ENCODE peak calls at places on chromosomes 3 and 15, in six cellular contexts. B is chondrocyte, D is AG09309, X is GM20000, G is astrocyte, H is fibroblast of mammary gland. Q is an unnamed sample.

GRCh38 chr3:88180398-88180999 is 30.7 kb downstream of the C3orf38 start:
- DNase-seq in G (peak), D (peak), B (no peak), H (peak), X (peak), Q (no peak)

GRCh38 chr15:95446854-95447253 is 883.6 kb upstream of the NR2F2 start:
- DNase-seq in B (no peak), D (no peak), H (no peak), G (no peak), X (no peak), Q (no peak)

GRCh38 chr3:143727391-143727790 is 120.9 kb downstream of the SLC9A9 start:
- DNase-seq in D (peak), X (no peak), G (no peak), H (peak), B (no peak), Q (no peak)

GRCh38 chr3:134675726-134676252 is 25.0 kb upstream of the KY start:
- DNase-seq in H (peak), X (no peak), B (no peak), G (peak), D (no peak), Q (no peak)

GRCh38 chr15:41562784-41563198 is 3.8 kb downstream of the TYRO3 start:
- DNase-seq in X (no peak), G (peak), D (no peak), B (no peak), H (no peak), Q (no peak)

GRCh38 chr15:28896944-28897343 is 11.2 kb downstream of the APBA2 start:
- DNase-seq in G (peak), H (peak), X (no peak), D (peak), B (peak), Q (peak)

GRCh38 chr3:77038468-77038927 is 1.4 kb upstream of the ROBO2 start:
- DNase-seq in G (peak), D (peak), B (no peak), X (peak), H (peak), Q (no peak)

GRCh38 chr15:69224383-69224782 is 63.9 kb downstream of the GLCE start:
- DNase-seq in D (no peak), H (peak), X (no peak), B (no peak), G (no peak), Q (no peak)

GRCh38 chr3:48429416-48430358 is at the start of gene PLXNB1:
- DNase-seq in D (no peak), X (peak), H (peak), B (no peak), G (peak), Q (peak)

GRCh38 chr3:128408693-128409620 is 57.7 kb downstream of the DNAJB8 start:
- DNase-seq in X (no peak), B (no peak), G (no peak), H (no peak), D (no peak), Q (no peak)

GRCh38 chr15:51884041-51884440 is 54.6 kb downstream of the TMOD3 start:
- DNase-seq in D (no peak), G (no peak), H (no peak), B (no peak), X (no peak), Q (no peak)

GRCh38 chr15:47717036-47717611 is at the start of gene SEMA6D:
- DNase-seq in X (peak), H (peak), D (peak), G (peak), B (peak), Q (peak)

GRCh38 chr15:32641517-32642059 is at the start of gene SCG5:
- DNase-seq in H (peak), D (no peak), G (peak), B (no peak), X (no peak), Q (no peak)

GRCh38 chr15:71768184-71768583 is 42.2 kb upstream of the NR2E3 start:
- DNase-seq in H (no peak), G (no peak), B (no peak), X (no peak), D (no peak), Q (no peak)

GRCh38 chr3:64743166-64743565 is 55.4 kb upstream of the ADAMTS9 start:
- DNase-seq in X (no peak), B (no peak), D (no peak), G (peak), H (no peak), Q (no peak)

GRCh38 chr15:83323296-83323711 is 38.8 kb upstream of the BNC1 start:
- DNase-seq in B (no peak), X (no peak), D (peak), G (peak), H (peak), Q (no peak)

GRCh38 chr3:196412704-196413103 is 19.5 kb downstream of the UBXN7 start:
- DNase-seq in H (no peak), X (no peak), G (no peak), B (no peak), D (no peak), Q (no peak)

GRCh38 chr3:73324203-73325155 is 263.0 kb downstream of the EBLN2 start:
- DNase-seq in G (peak), D (peak), H (peak), B (no peak), X (no peak), Q (no peak)

GRCh38 chr3:177211503-177212277 is 14.4 kb upstream of the TBL1XR1 start:
- DNase-seq in D (no peak), H (peak), G (no peak), B (no peak), X (no peak), Q (no peak)

GRCh38 chr3:124834723-124835718 is 52.1 kb downstream of the ITGB5 start:
- DNase-seq in D (no peak), B (no peak), G (peak), H (peak), X (peak), Q (no peak)

GRCh38 chr15:74950078-74951000 is 6.2 kb downstream of the RPP25 start:
- DNase-seq in H (peak), X (peak), D (no peak), G (peak), B (no peak), Q (peak)

GRCh38 chr3:12073106-12073505 is 68.9 kb downstream of the SYN2 start:
- DNase-seq in G (no peak), H (no peak), D (no peak), X (no peak), B (no peak), Q (no peak)

GRCh38 chr3:191376742-191377141 is 46.4 kb upstream of the UTS2B start:
- DNase-seq in B (no peak), H (peak), X (no peak), G (peak), D (peak), Q (no peak)

GRCh38 chr3:192133271-192133670 is 594.1 kb downstream of the FGF12 start:
- DNase-seq in D (no peak), G (no peak), X (no peak), B (no peak), H (peak), Q (no peak)

GRCh38 chr3:143150076-143150475 is 30.5 kb downstream of the CHST2 start:
- DNase-seq in X (no peak), H (no peak), G (no peak), B (no peak), D (no peak), Q (no peak)

GRCh38 chr3:173639098-173639497 is 241.6 kb downstream of the NLGN1 start:
- DNase-seq in D (no peak), G (no peak), H (no peak), X (no peak), B (no peak), Q (no peak)

GRCh38 chr15:74983725-74984231 is 11.6 kb upstream of the SCAMP5 start:
- DNase-seq in X (no peak), H (peak), B (no peak), D (no peak), G (no peak), Q (peak)

GRCh38 chr3:123883656-123884257 is 375 bp downstream of the MYLK start:
- DNase-seq in B (no peak), D (no peak), H (no peak), X (no peak), G (no peak), Q (no peak)

GRCh38 chr3:168088106-168088722 is 7.5 kb downstream of the GOLIM4 start:
- DNase-seq in D (no peak), X (peak), G (no peak), H (no peak), B (no peak), Q (no peak)
- TF ChIP-seq CTCF in D (peak), X (no peak), G (peak), H (peak), B (peak), Q (peak)

DNA sequence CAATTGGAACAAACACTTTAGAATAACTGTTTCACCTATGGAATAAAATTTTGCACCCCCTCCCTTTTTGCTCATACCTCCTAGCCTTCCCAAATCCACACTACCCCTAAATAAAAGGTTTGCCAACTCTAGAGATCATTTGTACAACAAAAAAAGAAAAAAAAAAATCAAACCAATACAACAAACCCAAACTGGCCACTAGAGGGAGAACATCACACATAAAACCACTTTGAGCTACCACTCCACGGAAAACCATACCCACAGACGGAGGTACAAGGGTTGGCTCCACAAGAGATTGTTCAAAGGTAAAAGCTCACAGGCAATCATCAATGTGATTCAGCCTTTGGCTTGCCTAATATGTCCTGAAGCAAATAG is 47.6 kb downstream of the SETMAR start:
- DNase-seq in D (peak), H (peak), X (peak), G (peak), B (no peak), Q (no peak)
- TF ChIP-seq CTCF in D (peak), H (peak), X (peak), G (peak), B (peak), Q (peak)

GRCh38 chr3:180036678-180037455 is at the start of gene PEX5L:
- DNase-seq in G (peak), B (peak), X (peak), D (no peak), H (peak), Q (peak)
- TF ChIP-seq CTCF in G (no peak), B (peak), X (no peak), D (no peak), H (no peak), Q (no peak)

DNA sequence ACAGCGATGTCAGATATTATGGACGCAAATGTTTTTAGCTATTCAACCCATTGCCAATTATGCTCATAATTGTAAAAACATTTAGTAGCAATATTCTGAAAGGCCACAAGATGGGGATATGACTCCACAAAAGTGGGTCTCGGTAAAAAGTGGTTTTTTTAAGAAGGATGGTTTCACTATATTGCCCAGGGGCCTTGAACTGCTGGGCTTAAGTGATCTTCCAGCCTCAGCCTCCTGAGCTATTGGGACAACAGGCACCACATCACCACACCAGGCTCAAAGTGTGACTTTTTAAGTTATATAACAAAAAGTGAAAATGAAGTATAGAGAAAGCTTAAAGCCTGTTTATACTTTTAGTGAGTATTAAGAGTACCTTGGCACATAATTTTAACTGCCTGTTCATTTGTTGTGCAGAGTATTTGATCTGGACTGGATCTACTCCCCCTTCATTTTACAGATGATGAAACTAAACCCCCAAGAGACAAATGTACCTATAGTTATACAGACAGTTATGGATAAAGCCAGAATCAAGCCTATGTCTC is 9.4 kb downstream of the NAA50 start:
- DNase-seq in X (peak), B (no peak), D (peak), H (peak), G (peak), Q (no peak)
- TF ChIP-seq CTCF in X (peak), B (peak), D (peak), H (peak), G (peak), Q (peak)

DNA sequence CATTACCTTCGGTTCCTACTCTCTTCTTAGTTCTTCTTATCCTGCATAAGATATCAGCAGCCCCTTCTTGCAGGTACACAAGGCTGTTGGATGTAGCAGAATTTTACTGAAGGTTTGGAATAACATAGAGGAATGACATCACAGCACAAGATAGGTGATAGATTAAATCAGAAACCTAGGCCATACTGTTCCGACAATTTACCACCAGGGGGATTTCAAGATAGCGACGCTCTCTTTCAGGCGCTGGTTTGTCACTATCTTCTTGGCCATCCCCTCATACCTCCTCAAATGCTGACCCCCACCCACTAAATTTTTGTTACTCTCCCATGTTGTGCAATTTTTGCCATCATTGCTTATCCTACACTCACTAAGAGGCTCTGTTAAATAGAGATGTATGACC is 3.5 kb downstream of the SIDT1 start:
- DNase-seq in B (no peak), H (no peak), G (no peak), X (no peak), D (no peak), Q (no peak)
- TF ChIP-seq CTCF in B (peak), H (peak), G (peak), X (no peak), D (no peak), Q (no peak)

DNA sequence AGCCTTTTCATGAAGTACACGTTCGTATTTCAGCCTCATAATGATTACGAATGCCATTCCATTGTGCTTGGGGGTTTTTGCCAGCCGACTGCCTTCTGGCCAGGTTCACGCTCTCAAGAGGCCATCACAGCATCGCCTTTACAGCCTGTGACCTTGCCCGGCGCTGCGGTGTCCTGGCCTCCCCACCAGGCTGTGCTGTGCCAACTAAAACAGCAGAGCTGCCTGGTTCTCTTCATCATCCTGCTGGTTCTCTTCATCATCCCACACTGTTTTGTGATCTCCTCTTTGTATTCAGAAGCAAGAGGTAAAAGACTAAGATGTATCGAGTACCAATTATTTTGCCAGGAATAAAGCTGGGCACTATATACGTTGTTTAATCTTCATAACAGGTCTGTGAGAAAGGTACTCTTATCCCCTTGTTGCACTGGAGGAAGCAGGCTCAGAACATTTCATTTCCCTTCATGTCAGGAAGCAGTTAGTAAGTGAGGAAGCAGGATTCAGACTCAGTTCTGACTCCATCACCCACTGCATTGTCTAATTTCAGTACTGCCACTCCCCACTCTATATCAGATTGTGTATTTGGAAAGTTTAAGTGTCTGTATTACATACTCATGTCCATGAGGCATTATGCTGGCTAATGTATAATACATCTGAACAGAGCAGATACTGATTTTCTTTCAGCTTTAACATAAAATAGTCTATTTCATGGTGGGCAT is 92.7 kb downstream of the LRRC28 start:
- DNase-seq in B (no peak), D (no peak), X (peak), G (no peak), H (no peak), Q (peak)
- TF ChIP-seq CTCF in B (peak), D (no peak), X (peak), G (no peak), H (peak), Q (peak)

GRCh38 chr15:90930861-90931629 is 1.3 kb downstream of the HDDC3 start:
- DNase-seq in G (no peak), B (no peak), X (no peak), D (no peak), H (peak), Q (no peak)
- TF ChIP-seq CTCF in G (no peak), B (no peak), X (no peak), D (no peak), H (no peak), Q (no peak)

DNA sequence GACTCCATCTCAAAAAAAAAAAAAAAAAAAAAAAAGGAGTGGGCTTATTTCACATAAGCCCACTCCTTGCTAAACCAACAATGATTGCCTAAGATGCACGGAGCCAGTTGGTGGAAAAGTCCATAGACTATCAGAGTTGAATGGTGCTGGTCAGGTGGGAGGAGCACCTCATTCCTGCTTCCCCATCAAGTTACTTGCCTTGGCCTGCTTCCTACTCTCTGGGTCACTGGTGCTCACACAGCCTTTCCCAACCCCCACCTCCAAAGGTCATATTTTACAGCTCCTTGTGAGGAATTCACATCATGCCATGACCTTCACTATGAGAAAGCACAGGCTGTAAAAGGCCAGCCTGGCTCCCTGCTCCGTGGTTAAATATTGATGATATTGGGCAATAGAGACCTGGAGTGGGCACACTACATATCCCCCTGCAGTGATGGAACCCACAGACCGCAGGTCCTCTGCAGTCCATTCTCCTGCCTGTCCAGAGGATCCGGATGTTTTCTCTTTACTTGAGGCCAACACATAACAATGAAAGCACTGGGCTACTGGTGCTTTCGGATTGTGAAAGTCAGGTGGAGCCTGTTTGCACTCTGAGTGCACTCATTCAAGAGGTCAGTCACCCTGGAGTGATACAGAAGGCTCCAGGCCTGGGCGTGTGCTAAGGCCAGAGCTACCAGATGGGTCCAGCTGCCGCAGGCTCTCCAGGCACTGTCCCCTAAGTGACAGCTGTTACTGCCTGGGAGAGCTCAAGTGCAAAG is at the start of gene SLC51B:
- DNase-seq in X (no peak), G (no peak), H (no peak), D (no peak), B (no peak), Q (no peak)
- TF ChIP-seq CTCF in X (no peak), G (no peak), H (no peak), D (no peak), B (no peak), Q (no peak)

GRCh38 chr3:157534725-157535161 is 31.5 kb upstream of the VEPH1 start:
- DNase-seq in X (no peak), D (no peak), H (no peak), G (no peak), B (no peak), Q (no peak)
- TF ChIP-seq CTCF in X (no peak), D (no peak), H (no peak), G (no peak), B (no peak), Q (no peak)

DNA sequence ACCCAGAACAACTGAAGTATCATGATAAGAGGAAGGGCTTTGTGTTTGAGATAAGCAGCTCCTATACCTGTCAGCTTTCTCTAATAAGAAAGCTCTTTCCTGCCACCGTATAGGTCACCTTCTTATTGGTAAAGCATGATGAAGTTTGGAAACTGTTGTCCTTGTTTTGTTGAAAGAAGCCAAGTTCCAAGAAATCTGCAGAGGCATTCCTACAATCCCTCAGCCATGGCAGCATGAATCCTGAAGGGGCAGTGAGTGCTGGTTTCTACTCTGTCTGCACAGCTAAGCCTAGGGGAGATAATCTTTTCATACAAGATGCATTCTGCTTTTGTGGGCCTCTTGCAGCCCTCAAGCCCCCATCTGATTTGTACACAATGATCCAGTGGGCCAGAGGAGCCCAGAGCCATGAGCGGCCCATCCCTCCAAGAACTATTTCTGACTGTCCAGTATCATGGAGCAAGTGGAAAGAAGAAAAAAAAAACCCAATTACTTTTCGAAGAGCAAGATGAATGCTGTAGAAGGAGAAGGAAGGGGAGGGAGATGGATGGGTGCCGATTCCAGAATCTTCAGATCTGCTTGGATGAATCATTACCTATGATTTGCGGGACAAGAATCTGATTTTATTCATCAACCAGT is 1.9 kb upstream of the THBS1 start:
- DNase-seq in B (no peak), X (no peak), H (peak), G (no peak), D (peak), Q (no peak)
- TF ChIP-seq CTCF in B (peak), X (no peak), H (no peak), G (peak), D (peak), Q (no peak)